ENCODE peak calls at places on chromosomes 6 and 20, in six cellular contexts. M, E, I, W, V and A are unnamed samples.

GRCh38 chr6:401239-401993 is 9.9 kb downstream of the IRF4 start:
- DNase-seq in M (no peak), W (no peak), I (no peak), E (no peak), V (no peak), A (no peak)

GRCh38 chr6:101747711-101748110 is 354.2 kb downstream of the GRIK2 start:
- DNase-seq in V (no peak), W (no peak), E (no peak), M (no peak), I (no peak), A (no peak)

GRCh38 chr6:132333639-132334516 is 67.4 kb downstream of the MOXD1 start:
- DNase-seq in V (peak), M (peak), W (no peak), E (no peak), I (no peak), A (peak)

GRCh38 chr20:51420111-51420510 is 122.4 kb downstream of the NFATC2 start:
- DNase-seq in I (no peak), M (no peak), V (peak), E (no peak), W (no peak), A (no peak)

GRCh38 chr6:157650261-157650640 is 172.8 kb upstream of the SNX9 start:
- DNase-seq in M (no peak), V (no peak), E (no peak), W (no peak), I (peak), A (no peak)

GRCh38 chr20:57960803-57961575 is 251.2 kb upstream of the PMEPA1 start:
- DNase-seq in V (no peak), W (no peak), I (no peak), M (no peak), E (no peak), A (no peak)

GRCh38 chr6:11094411-11094851 is 797 bp downstream of the SMIM13 start:
- DNase-seq in E (peak), V (peak), W (no peak), M (peak), I (no peak), A (no peak)

GRCh38 chr20:53981130-53981529 is 89.3 kb downstream of the BCAS1 start:
- DNase-seq in M (no peak), I (no peak), W (no peak), V (no peak), E (no peak), A (no peak)

GRCh38 chr6:119620846-119621570 is 271.4 kb upstream of the MAN1A1 start:
- DNase-seq in I (no peak), E (no peak), W (no peak), V (peak), M (peak), A (peak)

GRCh38 chr6:31940256-31940664 is 5.6 kb upstream of the CFB start:
- DNase-seq in V (peak), W (peak), I (no peak), E (no peak), M (peak), A (no peak)

GRCh38 chr6:25942561-25943147 is 12.2 kb upstream of the SLC17A2 start:
- DNase-seq in M (peak), E (no peak), I (no peak), V (peak), W (no peak), A (no peak)

GRCh38 chr6:47168176-47168575 is 126.0 kb upstream of the ADGRF1 start:
- DNase-seq in M (peak), W (no peak), E (peak), I (no peak), V (peak), A (peak)

GRCh38 chr20:33667245-33668086 is 723 bp downstream of the ACTL10 start:
- DNase-seq in M (peak), E (peak), W (peak), I (peak), V (peak), A (no peak)

GRCh38 chr6:25991785-25992412 is 29.3 kb downstream of the TRIM38 start:
- DNase-seq in E (peak), I (peak), W (peak), V (peak), M (peak), A (no peak)

GRCh38 chr20:59253325-59253724 is 47.1 kb upstream of the EDN3 start:
- DNase-seq in E (no peak), W (no peak), I (no peak), M (no peak), V (no peak), A (no peak)

GRCh38 chr6:107627928-107628327 is 138.0 kb downstream of the SOBP start:
- DNase-seq in I (no peak), V (no peak), W (no peak), M (no peak), E (no peak), A (no peak)

GRCh38 chr6:37826188-37826587 is 6.7 kb downstream of the ZFAND3 start:
- DNase-seq in M (peak), V (no peak), E (no peak), W (no peak), I (no peak), A (no peak)

GRCh38 chr20:5729348-5729747 is 20.9 kb upstream of the SHLD1 start:
- DNase-seq in W (no peak), V (peak), M (peak), I (no peak), E (no peak), A (no peak)

GRCh38 chr6:48080227-48081009 is 30.6 kb downstream of the PTCHD4 start:
- DNase-seq in M (no peak), V (no peak), E (no peak), I (no peak), W (no peak), A (no peak)

GRCh38 chr20:63580796-63581461 is 6.9 kb upstream of the HELZ2 start:
- DNase-seq in M (peak), W (no peak), I (peak), E (no peak), V (peak), A (no peak)

GRCh38 chr20:35490736-35491181 is 35.4 kb downstream of the CEP250 start:
- DNase-seq in V (no peak), E (peak), M (no peak), W (no peak), I (no peak), A (no peak)

GRCh38 chr6:84522135-84522535 is 242.3 kb downstream of the TBX18 start:
- DNase-seq in M (peak), W (no peak), E (peak), V (peak), I (no peak), A (peak)

DNA sequence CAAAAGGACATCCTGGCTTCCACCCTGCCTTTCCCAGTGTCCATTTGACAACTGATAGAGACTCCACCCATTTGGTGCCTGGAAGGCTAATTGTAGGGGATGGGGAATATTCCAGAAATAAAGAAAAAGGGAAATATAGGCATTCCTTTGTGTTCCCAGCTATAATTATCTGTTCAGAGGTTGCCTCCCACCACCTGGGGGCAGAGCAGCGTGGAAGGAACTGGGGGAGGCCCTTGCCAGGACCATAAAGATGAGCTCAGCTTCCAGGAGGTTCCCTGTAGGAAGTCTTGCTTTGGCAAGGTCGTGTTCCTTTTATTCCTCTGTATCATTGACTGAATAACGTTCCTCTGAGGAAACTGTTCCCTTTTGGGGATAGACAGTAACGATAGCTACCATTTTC is 214.7 kb downstream of the TFAP2C start:
- DNase-seq in E (no peak), I (no peak), W (no peak), V (no peak), M (peak), A (no peak)
- TF ChIP-seq CTCF in E (no peak), I (no peak), W (no peak), V (no peak), M (peak), A (no peak)

DNA sequence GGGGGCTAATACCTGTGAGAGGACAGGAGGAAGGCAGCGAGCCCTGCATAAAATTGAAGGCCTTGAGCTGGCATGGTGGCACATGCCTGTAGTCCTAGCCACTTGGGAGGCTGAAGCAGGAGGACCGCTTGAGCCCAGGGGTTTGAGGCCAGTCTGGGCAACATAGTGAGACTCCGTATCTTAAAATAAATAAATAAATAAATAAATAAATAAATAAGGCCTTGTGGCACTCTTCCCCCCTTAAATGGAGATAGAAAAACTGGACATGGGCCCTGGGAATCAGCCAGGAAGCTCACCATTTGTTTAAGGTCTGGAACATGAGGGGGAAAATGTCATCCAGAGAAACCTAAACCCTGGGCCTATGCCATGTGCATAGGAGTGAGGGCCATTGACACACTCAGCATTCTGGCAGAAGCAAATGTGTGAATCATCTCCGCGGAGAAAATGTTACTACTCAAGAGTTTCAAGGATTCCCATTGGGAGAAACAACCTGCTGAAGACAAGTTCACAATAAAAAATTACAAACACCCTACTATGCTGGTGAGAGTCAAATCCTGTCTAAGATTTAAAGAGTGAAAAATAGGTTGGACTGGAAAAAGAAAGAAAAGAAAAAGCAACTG is 51.9 kb upstream of the UBR2 start:
- DNase-seq in I (no peak), E (no peak), M (peak), V (peak), W (no peak), A (no peak)
- H3K4me3 ChIP-seq in I (no peak), E (no peak), M (no peak), V (no peak), W (no peak), A (no peak)

GRCh38 chr6:109440325-109441068 is at the start of the genes PPIL6 and SMPD2:
- DNase-seq in I (peak), V (peak), M (peak), E (peak), W (peak), A (peak)
- TF ChIP-seq CTCF in I (no peak), V (peak), M (peak), E (peak), W (peak), A (peak)

DNA sequence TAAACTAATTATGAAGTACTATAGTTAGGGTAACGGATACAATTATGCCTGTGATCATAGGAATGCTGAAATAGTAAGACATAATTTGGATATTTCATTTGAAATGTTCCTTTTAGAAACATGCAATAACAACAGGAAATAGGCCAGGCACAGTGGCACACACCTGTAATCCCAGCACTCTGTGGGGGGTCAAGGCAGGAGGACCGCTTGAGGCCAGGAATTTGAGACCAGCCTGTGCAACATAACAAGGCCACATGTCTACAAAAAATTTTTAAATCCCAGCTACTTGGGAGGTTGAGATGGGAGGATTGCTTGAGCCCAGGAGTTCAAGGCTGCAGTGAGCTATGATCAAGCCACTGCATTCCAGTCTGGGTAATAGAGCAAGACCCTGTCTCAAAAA is 25.7 kb upstream of the MYO6 start:
- DNase-seq in I (no peak), W (no peak), V (no peak), M (no peak), E (no peak), A (no peak)
- H3K4me3 ChIP-seq in I (no peak), W (no peak), V (no peak), M (no peak), E (no peak), A (no peak)

DNA sequence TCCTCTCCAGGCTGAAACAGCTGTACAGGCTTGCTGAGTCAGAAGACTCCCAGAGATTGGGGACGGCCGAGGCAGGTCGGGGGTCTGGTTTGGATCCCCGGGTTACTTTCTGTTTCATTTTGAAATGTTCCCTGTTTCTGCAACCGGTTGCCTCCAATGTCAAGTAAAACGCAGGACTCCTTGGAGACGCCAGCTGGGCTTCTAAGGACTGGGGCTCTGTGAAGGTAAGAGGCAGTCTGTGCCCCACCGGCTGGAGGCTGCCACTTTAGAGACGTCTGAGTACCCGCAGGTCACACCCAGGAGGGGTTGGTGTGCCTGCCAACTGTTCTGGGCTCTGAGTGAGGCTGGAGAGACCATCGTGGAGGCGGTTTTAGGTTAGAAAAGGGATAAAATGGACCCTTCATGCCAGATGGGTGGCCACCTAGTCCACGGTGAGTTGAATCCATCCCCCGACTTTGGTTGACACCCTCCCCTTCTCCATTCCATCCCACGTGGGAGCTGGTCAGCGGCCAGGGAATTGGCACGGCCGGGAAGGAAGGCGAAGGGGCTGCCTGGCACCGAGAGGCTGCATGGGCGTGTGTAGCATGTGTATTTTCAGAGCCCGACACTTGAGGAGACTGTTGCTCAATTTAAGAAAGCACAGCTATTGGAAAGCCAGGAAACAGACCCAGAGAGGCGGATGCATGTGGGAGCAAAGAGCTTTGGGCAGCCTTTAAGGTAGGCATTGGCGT is 240.9 kb downstream of the PHACTR1 start:
- DNase-seq in V (peak), W (peak), M (peak), E (peak), I (no peak), A (peak)
- TF ChIP-seq CTCF in V (no peak), W (no peak), M (no peak), E (no peak), I (no peak), A (peak)

GRCh38 chr6:6758915-6759654 is 170.6 kb downstream of the LY86 start:
- DNase-seq in V (peak), E (peak), I (no peak), W (no peak), M (peak), A (no peak)
- H3K4me3 ChIP-seq in V (no peak), E (no peak), I (no peak), W (no peak), M (peak), A (no peak)

DNA sequence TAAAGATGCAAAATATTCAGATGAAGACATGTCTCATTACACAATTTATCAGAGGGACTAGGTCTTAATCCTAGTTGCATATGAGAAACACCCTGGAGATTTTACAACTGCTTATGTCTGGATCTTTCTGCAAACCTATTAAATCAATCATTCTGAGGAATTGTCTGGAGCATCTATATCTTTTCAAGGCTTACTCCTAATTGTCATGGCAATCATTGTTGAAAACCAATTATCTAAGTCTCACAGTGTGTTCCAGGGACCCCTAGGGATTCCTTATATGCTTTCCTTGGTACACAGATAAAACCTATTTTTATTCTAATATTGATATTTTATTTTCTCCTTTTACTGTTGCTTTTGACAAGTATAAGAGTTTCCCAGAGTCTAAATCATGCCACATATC is 696.9 kb upstream of the EYS start:
- DNase-seq in I (no peak), V (no peak), E (no peak), M (no peak), W (no peak), A (no peak)
- TF ChIP-seq CTCF in I (no peak), V (no peak), E (no peak), M (no peak), W (no peak), A (no peak)

GRCh38 chr6:154329350-154330170 is 27.0 kb downstream of the IPCEF1 start:
- DNase-seq in M (peak), E (no peak), V (no peak), W (no peak), I (no peak), A (no peak)
- H3K4me3 ChIP-seq in M (peak), E (no peak), V (no peak), W (no peak), I (no peak), A (no peak)

GRCh38 chr20:46964299-46965123 is 69.9 kb downstream of the EYA2 start:
- DNase-seq in E (no peak), V (no peak), M (no peak), W (no peak), I (no peak), A (no peak)

GRCh38 chr20:46963196-46963529 is 68.5 kb downstream of the EYA2 start:
- DNase-seq in W (no peak), E (no peak), I (peak), V (no peak), M (no peak), A (no peak)

GRCh38 chr20:46960536-46960935 is 65.9 kb downstream of the EYA2 start:
- DNase-seq in W (no peak), I (no peak), E (no peak), V (no peak), M (no peak), A (no peak)

GRCh38 chr20:46963758-46964181 is 69.1 kb downstream of the EYA2 start:
- DNase-seq in I (no peak), W (no peak), E (no peak), V (peak), M (no peak), A (no peak)

GRCh38 chr20:46962452-46963195 is 68.0 kb downstream of the EYA2 start:
- DNase-seq in M (no peak), I (no peak), V (peak), E (no peak), W (no peak), A (no peak)
- TF ChIP-seq CTCF in M (no peak), I (no peak), V (no peak), E (no peak), W (no peak), A (no peak)